ENCODE peak calls at places on chromosomes 2 and 18, in six cellular contexts. X is HCT116, V is MM.1S, Z is PC-3, S is GM23248, W is SK-N-SH. N is an unnamed sample.
A peak's percentile ranks its signal among the peaks of the same experiment; 100 is the strongest.

GRCh38 chr2:218429951-218430692 is 11.2 kb downstream of the VIL1 start:
- DNase-seq in X (no peak), V (no peak), Z (no peak), S (no peak), W (peak; percentile 50), N (no peak)

GRCh38 chr2:19356545-19357382 is 1.7 kb downstream of the OSR1 start:
- DNase-seq in X (no peak), V (no peak), Z (no peak), S (peak; percentile 56), W (peak; percentile 60), N (peak; percentile 67)

GRCh38 chr2:99066075-99066557 is 75.4 kb upstream of the C2orf15 start:
- DNase-seq in X (peak; percentile 44), V (peak; percentile 81), Z (peak; percentile 78), S (peak; percentile 70), W (peak; percentile 26), N (peak; percentile 43)

GRCh38 chr2:60118917-60119316 is 434.5 kb downstream of the BCL11A start:
- DNase-seq in X (no peak), V (no peak), Z (no peak), S (no peak), W (no peak), N (no peak)

GRCh38 chr2:96788393-96789244 is 27.4 kb upstream of the CNNM3 start:
- DNase-seq in X (no peak), V (no peak), Z (peak; percentile 55), S (peak; percentile 37), W (peak; percentile 80), N (no peak)

GRCh38 chr18:46224181-46224775 is 120.1 kb downstream of the HAUS1 start:
- DNase-seq in X (no peak), V (no peak), Z (no peak), S (peak; percentile 22), W (no peak), N (no peak)

GRCh38 chr2:152335016-152335850 is at the start of gene FMNL2:
- DNase-seq in X (peak; percentile 59), V (peak; percentile 83), Z (peak; percentile 84), S (peak; percentile 89), W (peak; percentile 95), N (peak; percentile 95)

GRCh38 chr2:69041214-69041613 is 28.2 kb downstream of the ANTXR1 start:
- DNase-seq in X (no peak), V (no peak), Z (no peak), S (peak; percentile 46), W (no peak), N (no peak)

GRCh38 chr2:11312770-11313471 is 31.5 kb downstream of the ROCK2 start:
- DNase-seq in X (no peak), V (no peak), Z (no peak), S (no peak), W (no peak), N (no peak)

GRCh38 chr18:22977847-22978701 is 44.9 kb downstream of the RBBP8 start:
- DNase-seq in X (peak; percentile 85), V (no peak), Z (peak; percentile 83), S (peak; percentile 93), W (no peak), N (no peak)

GRCh38 chr2:4618141-4618540 is 914.8 kb downstream of the DCDC2C start:
- DNase-seq in X (no peak), V (no peak), Z (no peak), S (no peak), W (no peak), N (no peak)

GRCh38 chr2:20448246-20449046 is 1.6 kb downstream of the RHOB start:
- DNase-seq in X (no peak), V (no peak), Z (no peak), S (peak; percentile 59), W (no peak), N (peak; percentile 29)

DNA sequence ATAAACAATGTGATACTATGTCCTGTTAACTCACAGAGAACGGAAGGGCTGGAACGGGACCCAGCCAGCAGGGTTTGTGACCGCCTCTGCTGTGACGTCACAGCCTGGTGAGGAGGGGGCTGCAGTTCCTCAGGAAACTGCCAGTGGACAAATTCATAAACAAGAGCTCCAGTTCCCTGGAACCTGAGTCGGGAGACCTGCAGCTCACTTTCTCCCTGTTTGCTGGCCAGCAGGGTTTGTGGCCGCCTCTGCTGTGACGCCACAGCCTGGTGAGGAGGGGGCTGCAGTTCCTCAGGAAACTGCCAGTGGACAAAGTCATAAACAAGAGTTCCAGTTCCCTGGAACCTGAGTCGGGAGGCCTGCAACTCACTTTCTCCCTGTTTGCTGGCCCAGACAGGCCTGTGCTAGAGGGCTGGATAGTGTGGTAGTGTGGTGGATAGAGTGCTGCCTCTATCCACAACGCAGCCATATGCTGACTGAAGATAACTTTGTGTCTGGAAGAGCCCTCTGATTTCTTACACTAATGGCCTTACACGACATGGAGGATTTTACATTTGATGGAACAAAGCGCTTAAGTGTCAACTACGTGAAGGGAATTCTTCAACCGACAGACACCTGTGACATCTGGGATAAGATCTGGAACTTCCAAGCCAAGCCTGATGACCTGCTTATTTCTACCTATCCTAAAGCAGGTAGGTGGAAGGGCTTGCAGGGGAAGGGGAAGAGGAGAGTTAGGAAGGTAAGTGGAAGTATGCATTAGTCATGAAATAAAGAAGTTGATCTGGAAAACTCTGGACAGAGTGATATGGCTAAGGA is at the start of gene SULT1C4:
- DNase-seq in X (no peak), V (no peak), Z (no peak), S (no peak), W (peak; percentile 70), N (peak; percentile 76)
- H3K4me3 ChIP-seq in X (no peak within 1 kb of the TSS), V (no peak within 1 kb of the TSS), Z (no peak within 1 kb of the TSS), S (no peak within 1 kb of the TSS), W (peak within 1 kb of the TSS; percentile 42), N (peak within 1 kb of the TSS; percentile 20)

DNA sequence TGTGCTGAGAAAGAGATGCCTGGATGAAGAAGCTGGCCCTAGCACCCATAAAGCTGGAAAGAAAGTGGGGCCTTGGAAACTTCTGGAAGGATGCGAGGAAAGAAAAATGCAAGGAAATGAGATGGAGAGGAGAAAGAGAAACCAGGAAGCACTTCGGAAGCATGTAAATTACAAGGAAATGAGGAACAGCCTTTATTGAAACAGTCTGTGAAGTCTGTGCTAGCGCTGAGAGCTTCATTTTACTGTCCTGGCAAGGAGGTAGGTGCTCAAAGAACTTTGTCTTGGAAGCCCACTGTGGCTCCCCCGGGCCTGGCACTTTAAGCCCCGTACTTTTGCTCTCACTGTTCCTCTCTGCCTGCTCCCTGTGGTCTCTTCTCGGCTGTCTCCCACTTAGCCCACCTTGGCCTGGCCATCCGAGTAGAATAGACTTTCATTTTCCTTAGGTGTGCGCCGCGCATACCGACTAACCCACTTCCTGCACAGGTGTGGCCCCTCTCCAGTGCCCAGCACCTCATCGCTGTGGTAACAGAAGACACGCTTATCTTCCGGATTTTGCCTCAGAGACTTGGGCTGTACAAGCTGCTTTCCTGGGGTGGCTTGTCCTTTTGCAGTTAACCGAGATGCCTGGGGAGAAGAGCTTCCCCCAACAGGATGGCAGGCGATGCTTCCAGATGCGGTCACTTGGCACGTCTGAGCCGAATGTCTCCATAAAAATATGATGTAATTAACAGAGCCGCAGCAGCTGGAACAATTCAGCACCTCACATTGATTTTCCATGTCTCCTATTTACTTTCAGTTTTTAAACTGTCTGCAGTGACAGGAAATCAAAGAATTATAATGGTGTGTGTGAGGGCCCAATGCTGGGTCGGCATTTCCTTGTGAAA is 199.6 kb downstream of the HRH4 start:
- DNase-seq in X (no peak), V (peak; percentile 91), Z (no peak), S (peak; percentile 61), W (no peak), N (no peak)
- TF ChIP-seq EZH2phosphoT487 in X (no peak), V (no peak), Z (no peak), S (no peak), W (no peak), N (no peak)

DNA sequence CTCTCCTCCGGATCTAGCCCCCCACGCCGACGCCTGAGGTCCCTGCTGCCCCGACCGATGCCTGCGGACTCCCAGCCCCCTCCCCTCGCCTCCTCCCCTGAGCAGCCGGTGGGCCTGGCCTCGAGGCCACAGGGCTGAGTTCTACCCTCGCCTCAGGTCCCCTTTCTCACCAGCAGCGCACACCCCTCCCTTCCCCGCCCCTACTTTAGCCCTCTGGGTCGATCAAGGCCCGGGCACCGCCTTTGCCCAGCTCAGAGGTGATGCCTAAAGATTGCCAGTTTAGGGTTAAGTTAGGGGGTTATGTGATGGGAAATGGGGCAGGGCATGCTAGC is 5.7 kb upstream of the SIX3 start:
- DNase-seq in X (no peak), V (no peak), Z (no peak), S (no peak), W (peak; percentile 83), N (no peak)
- H3K9ac ChIP-seq in X (no peak overlapping the region), V (no peak overlapping the region), Z (no peak overlapping the region), S (no peak overlapping the region), W (no peak overlapping the region), N (no peak overlapping the region)

GRCh38 chr18:77053616-77054287 is 78.8 kb downstream of the MBP start:
- DNase-seq in X (no peak), V (no peak), Z (no peak), S (no peak), W (no peak), N (no peak)
- H3K4me3 ChIP-seq in X (no peak overlapping the region), V (no peak overlapping the region), Z (peak overlapping the region; percentile 22), S (no peak overlapping the region), W (no peak overlapping the region), N (no peak overlapping the region)

GRCh38 chr2:25310690-25310964 is 31.1 kb downstream of the DNMT3A start:
- DNase-seq in X (no peak), V (no peak), Z (no peak), S (no peak), W (no peak), N (no peak)
- TF ChIP-seq EZH2phosphoT487 in X (no peak), V (no peak), Z (no peak), S (no peak), W (no peak), N (no peak)

DNA sequence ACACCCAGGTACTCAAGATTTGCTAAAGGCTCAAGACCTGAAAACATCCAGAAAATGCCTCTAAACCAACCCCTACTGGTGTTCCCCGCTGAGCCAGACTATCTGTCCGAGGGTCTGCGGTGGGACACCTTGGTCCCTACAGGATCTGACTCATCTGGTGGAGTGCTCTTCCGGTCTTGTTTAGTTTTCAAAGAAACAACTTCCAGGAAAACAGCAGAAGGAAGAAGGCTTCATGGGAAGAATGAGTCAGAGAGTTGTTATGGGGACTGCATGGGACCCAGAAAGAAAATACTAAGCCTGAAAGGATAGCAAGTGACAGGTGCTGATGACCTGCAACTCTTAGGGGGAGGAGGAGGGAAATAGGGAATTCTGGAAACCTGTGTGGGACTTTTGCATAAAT is 41.3 kb downstream of the ZFP36L2 start:
- DNase-seq in X (peak; percentile 69), V (no peak), Z (no peak), S (no peak), W (no peak), N (no peak)
- H3K9ac ChIP-seq in X (peak overlapping the region; percentile 60), V (no peak overlapping the region), Z (peak overlapping the region; percentile 34), S (no peak overlapping the region), W (no peak overlapping the region), N (no peak overlapping the region)

N was measured in neural progenitor cell.